ENCODE peak calls at places on chromosomes 4 and X, in four cellular contexts. I, M, C and J are unnamed samples.
A peak's percentile ranks its signal among the peaks of the same experiment; 100 is the strongest.

GRCh38 chr4:169108303-169108702 is 98.2 kb upstream of the CBR4 start:
- DNase-seq in I (no peak), M (no peak), C (no peak), J (no peak)

GRCh38 chr4:152679414-152680281 is at the start of gene TMEM154:
- DNase-seq in I (peak; percentile 95), M (peak; percentile 98), C (peak; percentile 52), J (peak; percentile 96)

GRCh38 chrX:1807301-1807731 is 192.5 kb downstream of the ASMT start:
- DNase-seq in I (no peak), M (no peak), C (no peak), J (no peak)

GRCh38 chrX:15299945-15300851 is 15.2 kb downstream of the ASB11 start:
- DNase-seq in I (no peak), M (peak; percentile 0), C (no peak), J (no peak)

GRCh38 chr4:153111426-153112070 is 92.7 kb upstream of the TRIM2 start:
- DNase-seq in I (no peak), M (no peak), C (no peak), J (no peak)

GRCh38 chrX:112211459-112211858 is 128.9 kb upstream of the TRPC5 start:
- DNase-seq in I (peak; percentile 0), M (no peak), C (no peak), J (no peak)

GRCh38 chrX:16484338-16484737 is 165.6 kb upstream of the S100G start:
- DNase-seq in I (peak; percentile 87), M (no peak), C (peak; percentile 16), J (peak; percentile 49)

GRCh38 chr4:3477750-3478430 is 14.8 kb downstream of the DOK7 start:
- DNase-seq in I (no peak), M (no peak), C (no peak), J (no peak)

GRCh38 chr4:74039065-74039763 is 725 bp upstream of the CXCL3 start:
- DNase-seq in I (no peak), M (no peak), C (no peak), J (no peak)

GRCh38 chr4:113976937-113977855 is 2.3 kb downstream of the ARSJ start:
- DNase-seq in I (no peak), M (no peak), C (no peak), J (no peak)

GRCh38 chrX:109936114-109936513 is 66.8 kb upstream of the TMEM164 start:
- DNase-seq in I (no peak), M (no peak), C (no peak), J (no peak)

GRCh38 chrX:101931104-101931493 is 728 bp downstream of the ZMAT1 start:
- DNase-seq in I (no peak), M (peak; percentile 7), C (no peak), J (no peak)

GRCh38 chrX:150926304-150926703 is 27.8 kb upstream of the CD99L2 start:
- DNase-seq in I (no peak), M (no peak), C (no peak), J (no peak)

GRCh38 chr4:186557486-186557885 is 2.1 kb upstream of the MTNR1A start:
- DNase-seq in I (no peak), M (no peak), C (no peak), J (no peak)

GRCh38 chr4:7647211-7647931 is 212.6 kb upstream of the PSAPL1 start:
- DNase-seq in I (no peak), M (no peak), C (no peak), J (no peak)